ENCODE peak calls at places on chromosome 15, in eight cellular contexts. V is hypothalamus; I is brain pericyte; U is choroid plexus epithelial cell; C is tibial nerve; N is left ventricle myocardium inferior; K is psoas muscle; T is stimulated activated CD8-positive, alpha-beta memory T cell treated with anti-CD3 and anti-CD28 coated beads, Interleukin-7, amount 100 ng/mL, for 24 hours. Z is an unnamed sample.

GRCh38 chr15:101318147-101318809 is 23.2 kb upstream of the SNRPA1 start:
- DNase-seq in V (no peak), I (no peak), U (no peak), C (no peak), N (no peak), K (no peak), T (no peak), Z (no peak)

GRCh38 chr15:35725353-35725752 is 179.4 kb upstream of the DPH6 start:
- DNase-seq in V (no peak), I (no peak), U (peak), C (no peak), N (no peak), K (no peak), T (no peak), Z (no peak)

GRCh38 chr15:68775671-68776476 is 44.8 kb downstream of the ANP32A start:
- DNase-seq in V (peak), I (no peak), U (peak), C (peak), N (peak), K (peak), T (no peak), Z (no peak)

GRCh38 chr15:100926971-100927756 is 8.0 kb downstream of the LRRK1 start:
- DNase-seq in V (no peak), I (no peak), U (no peak), C (no peak), N (no peak), K (no peak), T (no peak), Z (no peak)

GRCh38 chr15:73321496-73322344 is 47.0 kb downstream of the HCN4 start:
- DNase-seq in V (no peak), I (no peak), U (no peak), C (no peak), N (no peak), K (peak), T (no peak), Z (no peak)

GRCh38 chr15:25624504-25625172 is 185.8 kb upstream of the UBE3A start:
- DNase-seq in V (no peak), I (no peak), U (no peak), C (no peak), N (peak), K (no peak), T (no peak), Z (no peak)

GRCh38 chr15:38853608-38854007 is 289.0 kb upstream of the RASGRP1 start:
- DNase-seq in V (no peak), I (no peak), U (peak), C (no peak), N (no peak), K (no peak), T (no peak), Z (no peak)

GRCh38 chr15:88382482-88382983 is 84.7 kb downstream of the MRPL46 start:
- DNase-seq in V (no peak), I (no peak), U (no peak), C (no peak), N (no peak), K (no peak), T (no peak), Z (peak)